ENCODE peak calls at places on chromosomes 5 and 9, in four cellular contexts. N, V, L and F are unnamed samples.
A peak's percentile ranks its signal among the peaks of the same experiment; 100 is the strongest.

GRCh38 chr5:11733185-11733839 is 170.9 kb downstream of the CTNND2 start:
- DNase-seq in L (no peak), V (no peak), N (no peak), F (no peak)

GRCh38 chr5:114467729-114468128 is 105.9 kb downstream of the KCNN2 start:
- DNase-seq in V (no peak), N (no peak), L (no peak), F (no peak)

GRCh38 chr5:108876451-108876850 is 128.8 kb downstream of the FER start:
- DNase-seq in V (no peak), L (no peak), N (no peak), F (no peak)

GRCh38 chr5:109779036-109779735 is 89.5 kb downstream of the MAN2A1 start:
- DNase-seq in L (no peak), N (no peak), V (no peak), F (no peak)

GRCh38 chr9:79012561-79012960 is 559.2 kb upstream of the TLE4 start:
- DNase-seq in L (no peak), V (no peak), N (no peak), F (no peak)

GRCh38 chr5:65837139-65837538 is 89.2 kb upstream of the ERBIN start:
- DNase-seq in N (no peak), V (no peak), L (no peak), F (no peak)

GRCh38 chr5:62284946-62285891 is 20.8 kb upstream of the KIF2A start:
- DNase-seq in N (no peak), V (no peak), L (no peak), F (no peak)

GRCh38 chr5:83360573-83360972 is 111.0 kb upstream of the VCAN start:
- DNase-seq in L (no peak), V (no peak), N (no peak), F (no peak)

GRCh38 chr5:168681556-168682183 is 102.5 kb upstream of the PANK3 start:
- DNase-seq in V (no peak), N (no peak), L (no peak), F (no peak)

GRCh38 chr9:126151671-126152050 is 175.0 kb upstream of the MVB12B start:
- DNase-seq in N (peak; percentile 79), L (no peak), V (no peak), F (no peak)

DNA sequence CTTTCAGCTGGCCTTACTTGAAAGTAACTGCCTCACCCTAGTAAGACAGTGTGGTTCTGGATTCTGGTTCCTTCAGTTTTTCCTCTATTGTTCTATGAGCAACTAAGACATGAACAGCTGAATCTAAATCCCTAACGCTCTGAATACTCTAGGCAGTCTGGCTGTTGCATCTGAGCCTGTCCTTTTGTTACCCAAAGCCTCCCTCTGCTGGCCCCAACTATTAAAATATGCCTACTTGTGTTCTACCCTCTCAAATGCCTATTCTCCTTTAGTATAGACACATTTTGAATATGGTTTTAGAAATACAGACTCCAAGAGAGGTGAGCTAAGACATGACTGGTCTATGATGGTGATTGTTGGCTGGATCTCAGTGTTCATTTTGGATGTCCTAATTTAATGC is 1203.6 kb upstream of the DMAC1 start:
- DNase-seq in N (no peak), V (no peak), L (no peak), F (no peak)
- TF ChIP-seq CTCF in N (no peak), V (peak; percentile 40), L (no peak), F (peak; percentile 36)

GRCh38 chr5:153617190-153617589 is 126.7 kb downstream of the GRIA1 start:
- DNase-seq in N (no peak), V (no peak), L (no peak), F (no peak)
- TF ChIP-seq CTCF in N (no peak), V (no peak), L (no peak), F (no peak)

GRCh38 chr9:87711857-87712800 is 13.8 kb upstream of the CTSL start:
- DNase-seq in L (no peak), V (no peak), N (no peak), F (no peak)

GRCh38 chr9:87713990-87714335 is 12.0 kb upstream of the CTSL start:
- DNase-seq in L (no peak), V (no peak), N (no peak), F (no peak)

GRCh38 chr9:87712801-87713277 is 13.1 kb upstream of the CTSL start:
- DNase-seq in V (no peak), N (no peak), L (no peak), F (no peak)

GRCh38 chr9:87714819-87715218 is 11.1 kb upstream of the CTSL start:
- DNase-seq in V (no peak), L (no peak), N (no peak), F (no peak)

GRCh38 chr9:87713278-87713989 is 12.5 kb upstream of the CTSL start:
- DNase-seq in L (no peak), N (peak; percentile 98), V (no peak), F (no peak)
- TF ChIP-seq CTCF in L (no peak), N (no peak), V (no peak), F (no peak)

GRCh38 chr9:123828449-123828848 is 101.5 kb downstream of the DENND1A start:
- DNase-seq in L (no peak), N (no peak), V (no peak), F (no peak)

GRCh38 chr9:123823194-123823947 is 106.6 kb downstream of the DENND1A start:
- DNase-seq in N (no peak), V (no peak), L (no peak), F (no peak)

GRCh38 chr9:123820139-123820538 is 109.8 kb downstream of the DENND1A start:
- DNase-seq in N (no peak), V (no peak), L (no peak), F (no peak)

GRCh38 chr9:123825337-123825736 is 104.6 kb downstream of the DENND1A start:
- DNase-seq in V (no peak), N (no peak), L (no peak), F (no peak)
- TF ChIP-seq CTCF in V (peak; percentile 33), N (no peak), L (no peak), F (peak; percentile 25)